ENCODE peak calls at places on chromosomes 12 and 14, in six cellular contexts. S is IMR-90, U is AG10803, Y is fibroblast of villous mesenchyme, N is mammary epithelial cell, B is kidney epithelial cell. Q is an unnamed sample.

GRCh38 chr12:12645485-12645884 is 33.8 kb downstream of the CREBL2 start:
- DNase-seq in S (peak), U (peak), Y (peak), N (no peak), B (no peak), Q (peak)

GRCh38 chr14:75101491-75101890 is 25.4 kb downstream of the NEK9 start:
- DNase-seq in S (no peak), U (no peak), Y (no peak), N (no peak), B (no peak), Q (no peak)

GRCh38 chr14:28742171-28742846 is 24.3 kb upstream of the FOXG1 start:
- DNase-seq in S (no peak), U (no peak), Y (no peak), N (no peak), B (no peak), Q (no peak)

GRCh38 chr14:96037891-96038557 is 1.1 kb upstream of the C14orf132 start:
- DNase-seq in S (no peak), U (peak), Y (peak), N (peak), B (no peak), Q (peak)

GRCh38 chr12:123267335-123267920 is 4.2 kb downstream of the CDK2AP1 start:
- DNase-seq in S (no peak), U (no peak), Y (no peak), N (no peak), B (no peak), Q (no peak)

GRCh38 chr12:124496584-124496983 is 70.8 kb downstream of the NCOR2 start:
- DNase-seq in S (peak), U (no peak), Y (no peak), N (no peak), B (no peak), Q (peak)

GRCh38 chr12:14214495-14214894 is 151.0 kb upstream of the ATF7IP start:
- DNase-seq in S (no peak), U (no peak), Y (no peak), N (no peak), B (no peak), Q (no peak)

GRCh38 chr14:100547633-100548294 is 39.5 kb downstream of the BEGAIN start:
- DNase-seq in S (peak), U (peak), Y (peak), N (no peak), B (no peak), Q (peak)

GRCh38 chr12:100743060-100743459 is 51.5 kb upstream of the ANO4 start:
- DNase-seq in S (no peak), U (no peak), Y (no peak), N (no peak), B (no peak), Q (no peak)

GRCh38 chr14:52068741-52069616 is at the start of gene NID2:
- DNase-seq in S (peak), U (peak), Y (peak), N (peak), B (no peak), Q (peak)

GRCh38 chr12:121295746-121296617 is 527 bp downstream of the CAMKK2 start:
- DNase-seq in S (no peak), U (peak), Y (peak), N (peak), B (no peak), Q (peak)

GRCh38 chr12:114769634-114770033 is 85.7 kb upstream of the TBX3 start:
- DNase-seq in S (no peak), U (peak), Y (peak), N (peak), B (no peak), Q (no peak)

GRCh38 chr12:122830517-122831214 is 4.6 kb upstream of the HIP1R start:
- DNase-seq in S (peak), U (peak), Y (peak), N (peak), B (no peak), Q (peak)

GRCh38 chr14:81991998-81992397 is 458.3 kb upstream of the SEL1L start:
- DNase-seq in S (no peak), U (no peak), Y (no peak), N (no peak), B (no peak), Q (peak)

GRCh38 chr14:89000007-89000942 is 175.8 kb downstream of the TTC8 start:
- DNase-seq in S (peak), U (peak), Y (peak), N (peak), B (peak), Q (peak)

GRCh38 chr14:81400852-81401251 is 728 bp upstream of the STON2 start:
- DNase-seq in S (peak), U (peak), Y (peak), N (peak), B (peak), Q (peak)

GRCh38 chr14:104799657-104800599 is 973 bp upstream of the ZBTB42 start:
- DNase-seq in S (peak), U (peak), Y (peak), N (peak), B (no peak), Q (peak)
- H3K4me3 ChIP-seq in S (peak), U (peak), Y (peak), N (peak), B (peak), Q (peak)

DNA sequence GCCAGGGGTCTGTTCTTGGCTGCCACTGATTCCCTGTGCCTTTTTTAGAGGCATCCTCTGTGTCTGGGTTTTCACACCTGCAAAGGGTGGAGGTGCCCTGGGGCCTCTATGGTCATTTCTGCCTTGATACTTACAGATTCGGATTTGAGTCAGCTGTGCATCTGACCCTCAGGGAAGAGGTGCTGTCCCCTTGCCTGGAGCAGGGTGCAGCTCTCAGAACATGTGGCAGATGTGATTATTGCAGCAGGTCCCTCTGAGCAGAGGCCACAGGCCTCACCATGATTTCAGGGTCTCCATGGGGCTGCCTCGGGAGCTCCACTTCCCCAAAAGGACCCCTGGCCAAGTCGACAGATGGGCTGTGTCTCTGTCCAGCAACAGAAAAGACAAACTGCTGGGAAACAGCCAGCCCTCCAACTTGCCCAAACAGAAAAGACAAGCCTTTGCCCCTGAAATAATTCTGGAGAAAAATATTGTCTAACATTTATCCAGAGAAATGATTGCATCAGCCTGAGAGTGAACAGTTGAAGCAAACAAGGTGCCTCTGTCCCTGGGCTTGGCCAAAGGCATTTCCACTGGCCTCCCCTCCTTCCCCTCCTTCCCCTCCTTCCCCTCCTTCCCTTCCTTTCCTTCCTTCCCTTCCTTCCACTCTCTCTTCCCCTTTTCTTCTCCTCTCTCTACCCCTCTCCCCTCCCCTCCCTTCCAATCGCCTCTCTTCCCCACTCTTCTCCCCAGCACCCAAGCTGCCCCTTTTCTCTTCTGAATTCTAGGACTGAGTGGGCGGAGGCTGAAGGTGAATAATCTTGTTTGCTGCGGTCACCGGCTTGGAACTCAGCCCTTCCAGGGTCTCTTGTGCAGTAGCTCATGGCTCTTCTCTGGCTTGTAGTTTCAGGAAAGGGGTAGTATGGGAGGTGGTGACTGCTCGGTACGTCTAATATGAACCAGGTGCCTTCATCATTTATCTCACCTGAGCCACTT is 676 bp downstream of the SERPINA3 start:
- DNase-seq in S (peak), U (peak), Y (no peak), N (peak), B (no peak), Q (peak)
- H3K4me3 ChIP-seq in S (no peak), U (no peak), Y (no peak), N (no peak), B (no peak), Q (no peak)

DNA sequence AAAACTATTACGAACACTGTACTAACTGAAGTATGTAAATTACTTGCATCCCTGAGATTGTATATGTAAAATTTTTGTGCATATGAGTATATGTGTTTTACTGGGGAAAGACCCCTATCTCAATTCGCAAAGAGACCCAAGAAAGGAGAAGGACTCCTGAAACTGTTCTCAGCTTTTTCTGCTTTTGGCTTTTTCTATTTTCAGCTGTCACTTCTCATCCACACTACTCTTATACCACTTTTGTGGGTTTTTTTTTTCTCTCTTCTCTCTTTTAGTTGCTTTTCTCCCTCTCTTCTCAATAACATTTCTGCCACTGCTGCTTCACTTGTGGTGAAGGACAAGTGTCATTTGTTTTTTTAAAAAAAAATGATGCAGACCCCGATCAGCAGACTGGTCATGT is 39.8 kb downstream of the NIN start:
- DNase-seq in S (no peak), U (no peak), Y (no peak), N (no peak), B (no peak), Q (no peak)
- H3K4me3 ChIP-seq in S (no peak), U (no peak), Y (no peak), N (no peak), B (no peak), Q (no peak)

GRCh38 chr12:110287986-110288385 is 6.9 kb downstream of the ATP2A2 start:
- DNase-seq in S (no peak), U (no peak), Y (no peak), N (peak), B (no peak), Q (no peak)

GRCh38 chr12:110282956-110283817 is 2.1 kb downstream of the ATP2A2 start:
- DNase-seq in S (no peak), U (peak), Y (no peak), N (no peak), B (no peak), Q (peak)

GRCh38 chr12:110282343-110282860 is 1.4 kb downstream of the ATP2A2 start:
- DNase-seq in S (no peak), U (no peak), Y (no peak), N (no peak), B (no peak), Q (no peak)

GRCh38 chr12:110281549-110282342 is 699 bp downstream of the ATP2A2 start:
- DNase-seq in S (peak), U (peak), Y (peak), N (peak), B (no peak), Q (peak)

GRCh38 chr12:110284597-110284996 is 3.5 kb downstream of the ATP2A2 start:
- DNase-seq in S (no peak), U (no peak), Y (no peak), N (no peak), B (no peak), Q (no peak)
- H3K4me3 ChIP-seq in S (peak), U (peak), Y (peak), N (peak), B (no peak), Q (peak)

GRCh38 chr12:52232233-52232915 is 669 bp upstream of the KRT7 start:
- DNase-seq in S (no peak), U (peak), Y (no peak), N (peak), B (no peak), Q (no peak)

GRCh38 chr12:52232916-52233461 is at the start of gene KRT7:
- DNase-seq in S (no peak), U (no peak), Y (no peak), N (peak), B (no peak), Q (no peak)

GRCh38 chr12:52234226-52234810 is 1.3 kb downstream of the KRT7 start:
- DNase-seq in S (no peak), U (no peak), Y (no peak), N (no peak), B (no peak), Q (no peak)

GRCh38 chr12:52235001-52235760 is 2.1 kb downstream of the KRT7 start:
- DNase-seq in S (no peak), U (peak), Y (no peak), N (no peak), B (no peak), Q (peak)

GRCh38 chr12:52233462-52234141 is 559 bp downstream of the KRT7 start:
- DNase-seq in S (no peak), U (no peak), Y (no peak), N (no peak), B (no peak), Q (no peak)
- H3K4me3 ChIP-seq in S (no peak), U (peak), Y (no peak), N (peak), B (peak), Q (no peak)

DNA sequence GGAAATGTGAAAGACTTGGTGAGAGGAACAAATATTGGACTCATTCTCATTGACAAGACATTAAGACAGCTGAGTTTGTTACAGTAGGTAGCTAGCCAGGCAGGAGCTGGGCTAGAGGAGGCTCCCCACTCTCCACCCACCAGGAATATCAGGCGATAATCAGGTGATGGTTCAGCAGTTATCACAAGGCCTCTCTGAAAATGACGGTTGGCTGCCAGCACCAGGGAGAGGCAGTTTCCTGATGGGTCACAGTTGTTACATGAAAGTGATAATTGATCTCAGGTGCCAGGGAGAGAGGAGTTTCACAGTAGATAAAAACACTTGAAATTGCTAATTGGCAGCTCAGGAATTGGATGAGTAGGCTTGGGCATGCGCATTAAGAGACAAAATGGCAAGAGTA is 116.5 kb downstream of the TMTC2 start:
- DNase-seq in S (no peak), U (no peak), Y (no peak), N (no peak), B (no peak), Q (no peak)
- H3K4me3 ChIP-seq in S (no peak), U (no peak), Y (no peak), N (no peak), B (no peak), Q (no peak)

GRCh38 chr12:91778091-91778819 is 367.4 kb downstream of the BTG1 start:
- DNase-seq in S (peak), U (peak), Y (peak), N (no peak), B (no peak), Q (peak)
- H3K4me3 ChIP-seq in S (no peak), U (no peak), Y (no peak), N (no peak), B (no peak), Q (peak)

GRCh38 chr14:103883263-103883523 is 35.8 kb upstream of the PPP1R13B start:
- DNase-seq in S (no peak), U (no peak), Y (no peak), N (no peak), B (no peak), Q (no peak)

GRCh38 chr14:103881927-103882281 is 34.5 kb upstream of the PPP1R13B start:
- DNase-seq in S (no peak), U (no peak), Y (no peak), N (no peak), B (no peak), Q (no peak)

GRCh38 chr14:103880986-103881926 is 33.9 kb upstream of the PPP1R13B start:
- DNase-seq in S (no peak), U (no peak), Y (no peak), N (no peak), B (no peak), Q (no peak)

GRCh38 chr14:103884854-103885253 is 37.5 kb upstream of the PPP1R13B start:
- DNase-seq in S (no peak), U (no peak), Y (no peak), N (no peak), B (no peak), Q (no peak)

DNA sequence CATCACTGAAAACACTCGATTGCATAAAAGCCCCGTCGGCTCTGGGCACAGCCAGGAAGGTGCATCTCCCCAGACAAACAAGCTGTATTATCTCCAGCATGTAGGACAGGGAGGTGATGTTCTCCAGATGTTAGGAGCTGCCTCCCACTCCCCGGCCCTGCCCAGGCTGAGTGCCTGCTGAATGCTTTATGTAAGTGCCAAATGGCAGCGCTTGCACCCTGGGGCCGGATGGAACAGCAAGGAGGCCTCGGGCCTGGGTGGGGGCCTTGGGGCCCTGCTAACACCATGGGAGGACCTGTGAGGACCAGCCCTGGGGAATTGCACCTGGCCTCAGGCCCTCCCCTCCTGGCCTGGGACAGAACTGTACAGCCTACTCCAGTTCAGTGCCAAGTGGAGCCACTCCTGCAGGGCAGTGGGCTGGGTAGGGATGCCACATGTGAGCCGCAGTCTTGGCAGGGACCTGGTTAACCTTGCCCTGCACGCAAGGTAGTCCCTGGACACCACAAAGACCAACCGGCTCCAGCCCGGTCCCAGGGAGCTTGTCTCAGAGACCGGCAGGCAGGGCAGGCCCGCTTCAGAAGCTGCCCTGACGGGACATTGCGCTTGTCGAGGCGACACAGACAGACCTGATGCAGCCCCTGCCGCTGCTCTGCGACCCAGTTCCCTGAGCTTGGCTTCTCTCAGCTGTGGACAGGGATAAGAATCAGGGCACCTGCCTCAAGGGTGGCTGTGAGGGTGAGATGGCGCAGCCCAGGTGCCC is 35.3 kb upstream of the PPP1R13B start:
- DNase-seq in S (no peak), U (no peak), Y (peak), N (no peak), B (no peak), Q (no peak)
- H3K4me3 ChIP-seq in S (no peak), U (no peak), Y (no peak), N (no peak), B (no peak), Q (no peak)

DNA sequence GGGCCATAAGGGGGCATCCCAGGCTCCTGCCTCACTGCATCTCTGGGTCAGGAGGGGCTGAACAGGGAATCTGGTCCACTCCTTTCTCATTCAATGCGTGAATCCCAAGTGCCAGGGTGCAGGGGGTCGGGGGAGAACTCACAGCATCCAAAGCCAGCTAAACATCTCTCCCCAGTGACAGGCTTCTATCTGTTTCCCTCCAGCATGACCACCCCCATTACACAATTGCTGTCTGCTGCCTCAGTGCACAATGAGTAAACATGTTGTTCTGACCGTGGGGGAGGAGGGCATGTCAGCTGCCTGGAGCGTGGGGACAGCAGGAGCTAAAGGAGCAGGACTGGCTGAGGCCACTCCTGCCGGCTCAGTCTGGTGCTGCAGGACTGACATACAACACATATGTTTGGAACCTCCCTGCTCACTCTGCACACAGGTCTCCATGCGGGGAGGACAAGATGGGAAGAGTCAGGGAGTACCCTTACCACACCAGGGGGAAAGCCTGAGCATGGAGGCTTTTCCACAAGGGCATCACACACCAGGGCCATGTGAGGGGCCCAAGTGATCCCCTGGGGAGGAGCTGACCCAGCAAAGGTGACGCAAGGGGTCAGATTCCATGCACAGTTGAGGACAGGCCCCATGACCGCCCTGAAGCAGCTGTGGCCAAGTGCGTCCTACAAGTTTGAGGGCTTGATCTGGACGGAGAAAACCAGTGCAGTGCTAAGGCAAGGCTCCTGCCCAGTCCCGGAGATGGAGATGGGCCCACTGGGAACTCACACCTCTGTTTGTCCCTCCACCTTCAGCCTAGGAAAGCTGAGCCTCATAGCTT is 1.4 kb downstream of the TNS2 start:
- DNase-seq in S (peak), U (peak), Y (peak), N (no peak), B (no peak), Q (peak)
- H3K4me3 ChIP-seq in S (peak), U (peak), Y (peak), N (no peak), B (no peak), Q (peak)

Q was measured in GM23248.